ENCODE peak calls at places on chromosomes 7 and 10, in four cellular contexts. K is tibial nerve, Y is brain microvascular endothelial cell, L is psoas muscle. E is an unnamed sample.

GRCh38 chr7:68691261-68692216 is 906.7 kb upstream of the AUTS2 start:
- DNase-seq in Y (peak), K (no peak), L (peak), E (no peak)

GRCh38 chr10:3782099-3782455 is 2.9 kb downstream of the KLF6 start:
- DNase-seq in L (no peak), K (no peak), Y (peak), E (no peak)

GRCh38 chr7:49812534-49812933 is 39.1 kb downstream of the VWC2 start:
- DNase-seq in K (no peak), L (no peak), Y (no peak), E (no peak)

GRCh38 chr7:35647171-35647574 is 47.8 kb downstream of the HERPUD2 start:
- DNase-seq in L (no peak), K (no peak), Y (peak), E (peak)

GRCh38 chr10:45502458-45502857 is 128.4 kb downstream of the ALOX5 start:
- DNase-seq in K (no peak), Y (no peak), L (no peak), E (no peak)

GRCh38 chr7:136405931-136406777 is 429.0 kb upstream of the MTPN start:
- DNase-seq in Y (peak), L (no peak), K (no peak), E (no peak)

GRCh38 chr7:155810607-155811559 is 1.4 kb downstream of the SHH start:
- DNase-seq in Y (no peak), K (no peak), L (no peak), E (no peak)

GRCh38 chr10:80465839-80466590 is 11.9 kb downstream of the TSPAN14 start:
- DNase-seq in L (no peak), Y (no peak), K (no peak), E (no peak)

GRCh38 chr7:95863623-95864022 is 91.3 kb downstream of the DYNC1I1 start:
- DNase-seq in L (no peak), Y (no peak), K (no peak), E (no peak)

GRCh38 chr7:95861041-95861440 is 88.7 kb downstream of the DYNC1I1 start:
- DNase-seq in L (no peak), Y (no peak), K (no peak), E (no peak)

GRCh38 chr7:95859434-95859833 is 87.1 kb downstream of the DYNC1I1 start:
- DNase-seq in Y (peak), L (no peak), K (no peak), E (no peak)
- H3K27ac ChIP-seq in Y (peak), L (no peak), K (no peak), E (no peak)

GRCh38 chr10:7085913-7086589 is 324.8 kb downstream of the SFMBT2 start:
- DNase-seq in K (no peak), Y (peak), L (no peak), E (peak)
- H3K27ac ChIP-seq in K (no peak), Y (no peak), L (peak), E (peak)

DNA sequence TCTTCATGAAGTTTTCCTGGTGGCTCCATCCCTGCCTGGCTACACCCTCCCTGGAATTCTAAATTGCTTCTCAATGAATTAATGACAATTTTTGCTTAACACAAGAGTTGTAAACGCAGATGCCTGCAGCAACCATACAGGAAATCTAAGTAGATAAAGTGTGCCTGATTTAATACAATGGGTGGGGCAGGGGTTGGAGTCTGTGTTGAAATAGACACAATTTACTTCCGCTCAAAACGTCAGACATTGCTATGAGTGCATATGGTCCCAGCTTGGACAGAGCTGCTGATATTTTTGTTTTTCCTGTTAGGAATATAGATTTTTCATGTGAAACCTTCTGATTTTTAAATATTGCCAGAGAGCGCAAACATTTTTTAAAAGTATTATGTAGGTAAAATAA is 1235.0 kb upstream of the SORCS1 start:
- DNase-seq in K (no peak), L (no peak), Y (no peak), E (no peak)
- H3K27ac ChIP-seq in K (no peak), L (no peak), Y (no peak), E (no peak)

GRCh38 chr7:27300401-27300800 is 57.8 kb downstream of the EVX1 start:
- DNase-seq in Y (no peak), L (no peak), K (no peak), E (no peak)

DNA sequence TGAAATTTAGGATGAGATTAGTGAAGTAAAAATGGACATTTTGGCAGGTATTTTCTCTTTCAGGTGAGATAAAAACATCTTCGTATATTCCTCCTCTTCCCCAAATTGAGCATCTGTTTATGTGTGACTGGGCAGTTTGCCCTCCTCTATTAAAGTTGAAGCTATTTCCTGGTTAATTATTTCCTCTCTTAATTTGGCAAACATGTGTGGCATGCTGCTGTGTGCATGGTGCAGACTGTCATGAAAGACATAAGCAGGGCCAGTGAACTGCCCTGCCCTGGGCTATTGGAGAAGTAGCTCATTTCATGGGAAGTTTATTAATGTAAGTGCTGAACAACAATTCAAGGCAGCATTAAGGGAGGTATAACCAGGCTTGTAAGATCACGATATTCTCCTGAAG is 52.6 kb downstream of the EVX1 start:
- DNase-seq in K (no peak), L (no peak), Y (no peak), E (no peak)
- H3K27ac ChIP-seq in K (no peak), L (no peak), Y (no peak), E (no peak)

DNA sequence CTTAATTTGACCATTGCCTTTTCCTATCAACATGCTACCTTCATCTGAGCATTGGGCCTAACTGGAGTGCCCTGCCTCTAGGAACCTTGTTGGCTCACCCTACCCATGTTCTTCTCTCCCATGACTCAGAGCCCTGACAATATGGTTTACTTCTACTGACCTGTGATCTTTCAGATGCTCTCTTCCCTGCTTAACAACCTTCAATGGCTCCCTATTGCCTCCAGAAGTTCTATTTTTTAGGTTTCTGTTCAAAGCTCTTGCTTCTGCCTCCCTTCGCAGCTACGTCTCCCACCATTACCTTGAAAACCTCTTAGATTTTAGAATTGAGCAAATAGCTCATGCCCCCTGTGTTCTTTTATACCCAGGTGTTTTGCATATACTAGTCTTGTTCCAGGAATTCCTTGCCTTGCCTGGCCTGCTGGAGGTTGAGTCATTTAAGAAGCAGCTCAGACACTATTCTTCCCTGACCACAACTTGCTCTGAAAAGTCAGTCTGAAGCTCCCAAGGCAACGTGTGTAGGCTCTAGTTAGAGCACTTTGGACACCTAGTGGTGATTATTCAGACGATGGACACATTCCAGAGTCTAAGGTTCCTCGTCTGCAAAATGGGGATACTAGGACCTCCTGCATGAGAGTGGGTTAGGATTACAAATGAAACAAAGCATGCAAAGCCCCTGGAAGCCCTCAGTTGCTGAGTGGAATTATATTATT is 64.4 kb upstream of the EMX2 start:
- DNase-seq in K (no peak), L (no peak), Y (peak), E (no peak)
- H3K27ac ChIP-seq in K (no peak), L (no peak), Y (no peak), E (no peak)

DNA sequence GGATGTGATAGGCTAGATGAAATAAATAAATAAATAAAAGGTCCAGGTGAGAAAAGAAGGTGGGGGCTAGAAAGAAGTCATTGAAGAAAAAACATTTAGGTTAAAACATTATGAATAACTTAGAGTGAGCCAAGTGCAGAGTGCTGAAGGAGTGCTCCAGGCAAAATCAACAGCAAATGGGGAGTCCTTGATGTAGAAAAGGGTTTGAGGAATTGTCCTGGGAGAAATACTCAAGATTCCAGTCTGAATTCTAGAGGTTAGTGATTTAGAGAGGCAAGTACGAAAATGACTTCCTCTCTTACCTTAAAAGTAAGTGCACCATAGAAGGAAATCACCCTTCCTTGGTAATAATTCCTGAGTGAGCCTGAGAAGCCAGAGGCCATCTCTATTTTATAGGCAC is 19.7 kb downstream of the CAV1 start:
- DNase-seq in L (no peak), K (no peak), Y (no peak), E (no peak)
- H3K27ac ChIP-seq in L (peak), K (no peak), Y (no peak), E (no peak)